ENCODE peak calls at places on chromosomes 12 and 14, in ten cellular contexts. I is endodermal cell, K is foreskin keratinocyte, L is nephron progenitor cell, D is neural crest cell, U is AG04450, H is pancreas, Y is GM10248, N is colonic mucosa, M is type B pancreatic cell. T is an unnamed sample.
A peak's percentile ranks its signal among the peaks of the same experiment; 100 is the strongest.

GRCh38 chr12:63668028-63668799 is at the start of gene DPY19L2:
- DNase-seq in I (peak; percentile 93), K (peak; percentile 22), L (peak; percentile 85), D (peak; percentile 72), U (peak; percentile 32), H (peak; percentile 78), Y (peak; percentile 23), N (peak; percentile 69), M (peak; percentile 85), T (peak; percentile 90)

GRCh38 chr12:125330645-125331341 is 265.6 kb downstream of the AACS start:
- DNase-seq in I (peak; percentile 98), K (no peak), L (peak; percentile 97), D (peak; percentile 92), U (no peak), H (peak; percentile 94), Y (peak; percentile 88), N (peak; percentile 74), M (peak; percentile 88), T (no peak)

GRCh38 chr12:52698634-52699340 is 4.5 kb downstream of the KRT77 start:
- DNase-seq in I (no peak), K (peak; percentile 20), L (no peak), D (no peak), U (no peak), H (no peak), Y (no peak), N (no peak), M (no peak), T (no peak)

GRCh38 chr12:106416273-106416672 is 58.7 kb downstream of the POLR3B start:
- DNase-seq in I (no peak), K (no peak), L (no peak), D (no peak), U (no peak), H (no peak), Y (no peak), N (no peak), M (no peak), T (no peak)

GRCh38 chr12:80714055-80714454 is 2.7 kb upstream of the MYF5 start:
- DNase-seq in I (peak; percentile 89), K (peak; percentile 3), L (peak; percentile 56), D (no peak), U (no peak), H (peak; percentile 56), Y (no peak), N (no peak), M (no peak), T (no peak)

GRCh38 chr14:81826080-81826479 is 292.4 kb upstream of the SEL1L start:
- DNase-seq in I (no peak), K (no peak), L (no peak), D (no peak), U (no peak), H (no peak), Y (no peak), N (no peak), M (no peak), T (no peak)

GRCh38 chr14:74035556-74035955 is 16.4 kb downstream of the BBOF1 start:
- DNase-seq in I (no peak), K (no peak), L (no peak), D (no peak), U (no peak), H (no peak), Y (no peak), N (no peak), M (no peak), T (no peak)

GRCh38 chr14:105388976-105389375 is 9.4 kb upstream of the TEX22 start:
- DNase-seq in I (no peak), K (no peak), L (no peak), D (no peak), U (no peak), H (no peak), Y (no peak), N (no peak), M (no peak), T (peak; percentile 72)

GRCh38 chr12:108704527-108704926 is 26.8 kb downstream of the CORO1C start:
- DNase-seq in I (no peak), K (no peak), L (no peak), D (no peak), U (no peak), H (no peak), Y (no peak), N (no peak), M (no peak), T (no peak)

GRCh38 chr12:47990351-47991105 is 13.7 kb downstream of the COL2A1 start:
- DNase-seq in I (no peak), K (no peak), L (no peak), D (no peak), U (no peak), H (peak; percentile 26), Y (peak; percentile 71), N (no peak), M (no peak), T (no peak)

GRCh38 chr12:127663716-127664115 is 603.3 kb upstream of the TMEM132C start:
- DNase-seq in I (no peak), K (no peak), L (no peak), D (no peak), U (no peak), H (no peak), Y (no peak), N (no peak), M (no peak), T (no peak)

GRCh38 chr14:61106627-61107147 is 125.6 kb downstream of the SLC38A6 start:
- DNase-seq in I (peak; percentile 63), K (no peak), L (no peak), D (no peak), U (no peak), H (no peak), Y (no peak), N (no peak), M (peak; percentile 20), T (no peak)
- TF ChIP-seq CTCF in I (peak; percentile 67), K (peak; percentile 53), L (no peak), D (no peak), U (peak; percentile 28), H (no peak), Y (no peak), N (no peak), M (peak; percentile 33), T (peak; percentile 62)

DNA sequence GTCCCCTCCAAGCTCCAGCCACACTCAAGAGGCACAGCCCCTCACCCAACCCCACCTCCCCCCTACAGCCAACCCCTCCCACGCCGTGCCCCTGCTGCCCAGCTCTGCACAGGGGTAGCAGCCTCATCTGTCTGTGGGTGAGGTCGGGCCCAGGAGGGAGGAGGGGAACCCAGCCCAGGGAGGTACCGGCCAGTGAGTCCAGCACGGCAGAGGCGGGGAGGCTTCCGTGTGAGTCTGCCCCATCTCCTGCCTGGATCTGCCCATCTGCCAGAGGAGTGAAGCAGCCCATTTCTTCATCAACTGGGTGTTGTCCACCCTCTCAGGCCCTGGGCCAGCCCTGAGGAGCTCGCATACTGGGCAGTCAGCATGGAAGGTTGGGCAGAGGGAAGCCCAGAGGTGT is 54.2 kb downstream of the CCNK start:
- DNase-seq in I (no peak), K (no peak), L (no peak), D (no peak), U (no peak), H (no peak), Y (no peak), N (no peak), M (no peak), T (no peak)
- TF ChIP-seq CTCF in I (no peak), K (no peak), L (no peak), D (no peak), U (no peak), H (no peak), Y (no peak), N (no peak), M (no peak), T (no peak)

GRCh38 chr12:55957106-55957859 is 8.6 kb downstream of the PMEL start:
- DNase-seq in I (no peak), K (no peak), L (no peak), D (no peak), U (no peak), H (no peak), Y (no peak), N (peak; percentile 79), M (no peak), T (no peak)

GRCh38 chr12:55955344-55955743 is 10.5 kb downstream of the PMEL start:
- DNase-seq in I (no peak), K (no peak), L (no peak), D (no peak), U (no peak), H (no peak), Y (no peak), N (no peak), M (no peak), T (no peak)

DNA sequence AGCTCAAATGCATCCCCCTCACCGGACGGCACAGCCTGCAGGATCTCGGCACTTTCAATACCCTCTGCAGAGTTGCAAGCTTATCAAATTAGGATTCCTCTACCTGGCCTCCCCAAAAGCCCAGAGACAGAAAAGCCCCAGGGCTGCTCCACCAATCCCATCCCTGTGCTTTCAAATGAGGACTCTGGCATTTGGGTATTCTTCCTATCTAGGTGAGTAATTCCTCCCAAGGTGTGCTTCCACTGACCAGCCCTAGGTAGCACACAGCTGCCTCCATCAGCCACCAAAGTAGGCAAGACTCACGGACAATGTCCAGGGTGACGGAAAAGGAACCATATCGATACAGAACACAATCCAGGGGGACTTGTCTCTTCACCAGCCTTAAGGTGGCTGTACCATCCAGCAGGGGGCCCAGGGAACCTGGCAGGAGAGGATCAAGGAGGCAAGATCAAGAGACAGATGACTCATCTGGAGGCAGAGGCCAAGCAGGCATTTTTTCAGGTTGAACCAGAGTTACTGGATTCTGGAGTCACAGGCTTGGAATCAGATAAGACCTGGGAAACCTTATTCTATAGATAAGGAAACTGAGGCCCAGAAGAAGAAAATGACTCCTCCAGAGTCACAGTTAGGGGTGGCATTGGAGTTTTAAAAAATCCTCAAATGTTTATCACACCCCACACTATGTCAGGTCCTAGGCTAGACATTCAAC is 9.9 kb downstream of the PMEL start:
- DNase-seq in I (peak; percentile 89), K (peak; percentile 77), L (no peak), D (no peak), U (no peak), H (no peak), Y (no peak), N (no peak), M (no peak), T (no peak)
- TF ChIP-seq CTCF in I (peak; percentile 66), K (peak; percentile 86), L (no peak), D (peak; percentile 57), U (peak; percentile 57), H (peak; percentile 12), Y (no peak), N (peak; percentile 16), M (peak; percentile 51), T (peak; percentile 48)

DNA sequence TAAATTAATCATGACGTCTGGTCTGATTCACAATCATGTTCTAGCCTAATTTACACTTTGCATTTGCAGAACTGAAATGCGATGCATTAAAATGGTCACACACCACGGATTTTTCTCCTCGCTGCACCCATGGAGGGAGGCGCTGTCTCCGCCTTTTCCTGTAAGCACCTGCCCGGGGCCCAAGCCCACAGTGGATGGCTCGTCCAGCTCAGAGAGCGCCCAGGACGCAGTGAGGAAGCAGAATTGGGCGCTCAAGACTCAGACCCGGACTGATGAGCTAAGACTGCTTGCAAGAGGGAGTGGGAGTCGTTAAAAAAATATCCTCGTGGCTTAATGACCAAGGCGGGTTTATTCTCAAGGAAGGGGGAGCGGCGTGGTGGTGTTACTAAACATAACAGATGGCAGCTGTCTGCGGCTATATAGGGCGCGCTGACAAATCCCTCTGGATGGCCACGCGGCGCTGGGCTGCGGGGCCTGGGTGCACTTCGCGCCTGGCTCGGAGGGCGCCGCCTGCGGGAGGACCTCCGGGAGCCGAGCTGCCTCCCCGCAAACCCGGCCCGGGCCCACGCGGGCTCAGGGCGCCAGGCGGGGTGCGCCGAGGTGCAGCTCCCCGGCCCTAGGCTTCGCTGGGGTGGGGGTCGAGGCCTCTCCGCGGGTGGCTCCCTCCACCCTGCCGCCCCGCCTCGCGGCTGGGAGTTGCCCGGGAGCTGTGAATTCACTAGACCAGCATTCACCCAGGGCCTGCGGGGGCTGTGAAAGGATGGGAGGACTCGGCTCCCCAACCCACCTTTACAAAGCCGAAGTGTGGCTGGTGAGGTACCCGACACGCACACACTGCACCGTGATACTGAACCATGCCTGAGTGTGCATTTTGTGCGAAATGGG is 78.7 kb downstream of the PPM1A start:
- DNase-seq in I (peak; percentile 79), K (no peak), L (peak; percentile 41), D (no peak), U (no peak), H (peak; percentile 84), Y (peak; percentile 71), N (peak; percentile 51), M (no peak), T (no peak)
- TF ChIP-seq CTCF in I (peak; percentile 53), K (peak; percentile 15), L (no peak), D (no peak), U (no peak), H (no peak), Y (peak; percentile 36), N (no peak), M (no peak), T (peak; percentile 29)

T was measured in chondrocyte.